ENCODE peak calls at places on chromosomes 2 and 18, in four cellular contexts. N, W, Y and Q are unnamed samples.

GRCh38 chr2:95300391-95300938 is 3.3 kb downstream of the KCNIP3 start:
- DNase-seq in N (no peak), W (no peak), Y (no peak), Q (no peak)

GRCh38 chr18:8478166-8478967 is 130.9 kb upstream of the RAB12 start:
- DNase-seq in N (peak; percentile 34), W (peak; percentile 47), Y (peak; percentile 89), Q (peak; percentile 79)

GRCh38 chr2:136116813-136117390 is 1.0 kb downstream of the CXCR4 start:
- DNase-seq in N (no peak), W (no peak), Y (peak; percentile 34), Q (no peak)

GRCh38 chr2:150303281-150303680 is 184.2 kb downstream of the RND3 start:
- DNase-seq in N (no peak), W (no peak), Y (no peak), Q (peak; percentile 33)

GRCh38 chr2:32135409-32135808 is 30.3 kb upstream of the SLC30A6 start:
- DNase-seq in N (peak; percentile 80), W (no peak), Y (no peak), Q (peak; percentile 80)

GRCh38 chr2:206084468-206084869 is 1.5 kb downstream of the INO80D start:
- DNase-seq in N (peak; percentile 82), W (no peak), Y (peak; percentile 88), Q (peak; percentile 95)

GRCh38 chr2:144796956-144797355 is 277.0 kb upstream of the ZEB2 start:
- DNase-seq in N (no peak), W (no peak), Y (no peak), Q (no peak)

GRCh38 chr18:31432316-31432715 is 15.2 kb upstream of the DSG3 start:
- DNase-seq in N (no peak), W (no peak), Y (no peak), Q (no peak)

GRCh38 chr2:240959941-240960308 is 38.5 kb upstream of the SNED1 start:
- DNase-seq in N (no peak), W (no peak), Y (peak; percentile 24), Q (no peak)

GRCh38 chr2:141710589-141711239 is 420.1 kb downstream of the LRP1B start:
- DNase-seq in N (no peak), W (no peak), Y (no peak), Q (no peak)

GRCh38 chr18:48119204-48119603 is 188.7 kb upstream of the SMAD2 start:
- DNase-seq in N (no peak), W (no peak), Y (no peak), Q (no peak)

GRCh38 chr2:111705711-111706323 is 178.2 kb downstream of the ANAPC1 start:
- DNase-seq in N (peak; percentile 97), W (peak; percentile 79), Y (peak; percentile 90), Q (peak; percentile 79)

GRCh38 chr2:111705206-111705605 is 178.8 kb downstream of the ANAPC1 start:
- DNase-seq in N (no peak), W (no peak), Y (no peak), Q (no peak)

GRCh38 chr2:111702809-111703196 is 181.2 kb downstream of the ANAPC1 start:
- DNase-seq in N (no peak), W (no peak), Y (no peak), Q (no peak)

GRCh38 chr2:111703759-111704158 is 180.2 kb downstream of the ANAPC1 start:
- DNase-seq in N (no peak), W (no peak), Y (no peak), Q (no peak)

GRCh38 chr2:111704246-111704645 is 179.7 kb downstream of the ANAPC1 start:
- DNase-seq in N (peak; percentile 75), W (no peak), Y (no peak), Q (no peak)
- H3K4me2 ChIP-seq in N (no peak overlapping the region), W (no peak overlapping the region), Y (no peak overlapping the region), Q (no peak overlapping the region)

GRCh38 chr2:215793747-215794595 is 219.4 kb downstream of the MREG start:
- DNase-seq in N (peak; percentile 98), W (no peak), Y (no peak), Q (no peak)

GRCh38 chr2:215794829-215795546 is 218.4 kb downstream of the MREG start:
- DNase-seq in N (no peak), W (peak; percentile 27), Y (peak; percentile 64), Q (peak; percentile 91)

GRCh38 chr2:215791481-215791937 is 221.8 kb downstream of the MREG start:
- DNase-seq in N (no peak), W (no peak), Y (no peak), Q (no peak)

GRCh38 chr2:215787565-215788178 is 225.7 kb downstream of the MREG start:
- DNase-seq in N (no peak), W (no peak), Y (no peak), Q (no peak)

GRCh38 chr2:215790548-215791421 is 222.6 kb downstream of the MREG start:
- DNase-seq in N (no peak), W (no peak), Y (no peak), Q (no peak)
- H2AK5ac ChIP-seq in N (no peak overlapping the region), W (no peak overlapping the region), Y (no peak overlapping the region), Q (peak overlapping the region; percentile 84)

GRCh38 chr18:79942211-79942610 is 9.2 kb downstream of the SLC66A2 start:
- DNase-seq in N (no peak), W (no peak), Y (peak; percentile 12), Q (no peak)
- H3K56ac ChIP-seq in N (no peak overlapping the region), W (no peak overlapping the region), Y (no peak overlapping the region), Q (no peak overlapping the region)

DNA sequence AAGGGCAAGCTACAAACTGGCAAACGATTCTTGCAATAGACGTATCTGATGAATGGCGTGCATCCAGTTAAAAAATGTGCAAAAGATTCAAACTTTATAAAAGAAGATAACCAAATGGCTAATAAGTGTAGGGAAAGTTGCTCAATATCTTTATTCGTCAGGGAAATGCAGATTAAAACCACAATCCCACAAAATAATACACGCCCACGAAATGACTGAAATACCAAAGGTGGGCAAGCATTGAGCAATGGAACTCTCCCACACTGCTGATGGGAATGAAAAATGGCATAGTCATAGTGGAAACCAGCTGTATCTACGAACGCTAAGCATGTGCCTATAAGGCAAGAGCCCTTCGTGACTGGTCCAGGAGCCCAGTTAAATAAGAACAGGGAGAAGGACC is 168.6 kb upstream of the SIX2 start:
- DNase-seq in N (peak; percentile 95), W (no peak), Y (no peak), Q (no peak)
- H3K4me2 ChIP-seq in N (peak overlapping the region; percentile 16), W (no peak overlapping the region), Y (no peak overlapping the region), Q (no peak overlapping the region)

GRCh38 chr2:15643791-15644588 is 52.3 kb downstream of the DDX1 start:
- DNase-seq in N (no peak), W (no peak), Y (no peak), Q (no peak)
- H2AK5ac ChIP-seq in N (no peak overlapping the region), W (no peak overlapping the region), Y (no peak overlapping the region), Q (no peak overlapping the region)

DNA sequence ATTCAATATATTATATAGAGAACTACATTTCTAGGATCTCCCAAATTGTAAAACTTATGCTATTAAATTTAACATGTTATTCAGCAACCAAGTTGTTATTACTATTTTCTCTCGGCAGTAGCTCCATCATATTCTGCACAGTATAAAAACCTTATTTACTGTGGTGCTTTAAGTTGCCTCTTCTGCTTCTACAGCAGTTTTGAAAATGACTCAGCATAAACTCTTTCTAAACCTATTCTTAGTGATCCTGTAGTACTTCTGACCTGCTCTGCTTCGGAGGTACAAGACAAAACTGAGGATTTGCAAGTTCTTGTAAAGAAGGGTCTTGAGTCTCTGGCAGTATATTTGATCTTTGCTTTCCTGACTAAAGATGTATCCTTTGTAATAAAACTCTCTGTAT is 567.2 kb downstream of the TMX3 start:
- DNase-seq in N (peak; percentile 45), W (no peak), Y (no peak), Q (no peak)
- H3K56ac ChIP-seq in N (no peak overlapping the region), W (no peak overlapping the region), Y (no peak overlapping the region), Q (no peak overlapping the region)

GRCh38 chr2:101688266-101688665 is 9.2 kb upstream of the MAP4K4 start:
- DNase-seq in N (peak; percentile 50), W (no peak), Y (no peak), Q (no peak)
- H3K4me2 ChIP-seq in N (no peak overlapping the region), W (no peak overlapping the region), Y (no peak overlapping the region), Q (no peak overlapping the region)

GRCh38 chr2:217125004-217125403 is 265.1 kb upstream of the TNP1 start:
- DNase-seq in N (no peak), W (no peak), Y (no peak), Q (no peak)
- H2AK5ac ChIP-seq in N (no peak overlapping the region), W (no peak overlapping the region), Y (no peak overlapping the region), Q (no peak overlapping the region)

GRCh38 chr2:130915595-130916437 is 79.1 kb downstream of the ARHGEF4 start:
- DNase-seq in N (no peak), W (no peak), Y (no peak), Q (no peak)
- H3K56ac ChIP-seq in N (no peak overlapping the region), W (no peak overlapping the region), Y (no peak overlapping the region), Q (peak overlapping the region; percentile 9)